ENCODE peak calls at places on chromosomes 16 and 17, in four cellular contexts. T is PC-3; W is activated CD4-positive, alpha-beta T cell treated with anti-CD3 and anti-CD28 coated beads, Interleukin-2, amount 50 U/mL, for 1 hour; B is adipocyte. U is an unnamed sample.

GRCh38 chr16:4049031-4049430 is 67.2 kb downstream of the ADCY9 start:
- DNase-seq in T (no peak), W (no peak), B (no peak), U (no peak)

GRCh38 chr16:81697321-81697885 is 81.7 kb upstream of the PLCG2 start:
- DNase-seq in T (peak; percentile 51), W (peak; percentile 38), B (peak; percentile 23), U (peak; percentile 46)

GRCh38 chr16:81745704-81746558 is 33.2 kb upstream of the PLCG2 start:
- DNase-seq in T (no peak), W (peak; percentile 68), B (peak; percentile 74), U (peak; percentile 33)

GRCh38 chr17:7862692-7863437 is 5.1 kb downstream of the CYB5D1 start:
- DNase-seq in T (peak; percentile 60), W (peak; percentile 40), B (peak; percentile 83), U (peak; percentile 23)

GRCh38 chr17:55577687-55578086 is 66.4 kb upstream of the SMIM36 start:
- DNase-seq in T (no peak), W (peak; percentile 23), B (no peak), U (no peak)

GRCh38 chr16:85613609-85614337 is 651 bp downstream of the GSE1 start:
- DNase-seq in T (peak; percentile 41), W (no peak), B (peak; percentile 63), U (no peak)

GRCh38 chr16:88540346-88540977 is 29.7 kb upstream of the ZC3H18 start:
- DNase-seq in T (no peak), W (no peak), B (no peak), U (no peak)

GRCh38 chr17:46915596-46915995 is 7.4 kb upstream of the GOSR2 start:
- DNase-seq in T (peak; percentile 14), W (no peak), B (no peak), U (no peak)

GRCh38 chr16:86961133-86961720 is 356.0 kb downstream of the C16orf95 start:
- DNase-seq in T (no peak), W (no peak), B (peak; percentile 61), U (no peak)

GRCh38 chr17:61997649-61998048 is 67.4 kb downstream of the MED13 start:
- DNase-seq in T (peak; percentile 83), W (no peak), B (peak; percentile 42), U (peak; percentile 61)

GRCh38 chr17:33498069-33498468 is 205.0 kb upstream of the ASIC2 start:
- DNase-seq in T (no peak), W (no peak), B (no peak), U (no peak)

GRCh38 chr17:77127735-77128361 is 12.9 kb upstream of the SEC14L1 start:
- DNase-seq in T (no peak), W (peak; percentile 61), B (no peak), U (no peak)

GRCh38 chr16:73060948-73061495 is 13.1 kb upstream of the ZFHX3 start:
- DNase-seq in T (no peak), W (no peak), B (no peak), U (no peak)

GRCh38 chr17:49316889-49317288 is 45.2 kb downstream of the ZNF652 start:
- DNase-seq in T (no peak), W (no peak), B (no peak), U (no peak)

GRCh38 chr16:720507-720989 is 398 bp upstream of the ANTKMT start:
- DNase-seq in T (peak; percentile 50), W (no peak), B (peak; percentile 76), U (peak; percentile 67)

GRCh38 chr17:36152639-36153120 is 23.8 kb downstream of the TBC1D3B start:
- DNase-seq in T (no peak), W (no peak), B (peak; percentile 17), U (peak; percentile 25)

GRCh38 chr16:53445534-53445933 is 11.3 kb downstream of the RBL2 start:
- DNase-seq in T (peak; percentile 65), W (no peak), B (no peak), U (no peak)

GRCh38 chr16:20383106-20384029 is 21.2 kb downstream of the PDILT start:
- DNase-seq in T (peak; percentile 74), W (peak; percentile 19), B (peak; percentile 80), U (peak; percentile 24)

GRCh38 chr17:9783012-9783411 is 8.4 kb downstream of the DHRS7C start:
- DNase-seq in T (no peak), W (no peak), B (no peak), U (no peak)

GRCh38 chr16:4345439-4346204 is 5.5 kb downstream of the PAM16 start:
- DNase-seq in T (no peak), W (no peak), B (no peak), U (no peak)

GRCh38 chr17:69050999-69051775 is 9.5 kb downstream of the ABCA9 start:
- DNase-seq in T (no peak), W (no peak), B (peak; percentile 90), U (peak; percentile 75)

GRCh38 chr16:73483076-73483791 is 435.3 kb upstream of the ZFHX3 start:
- DNase-seq in T (no peak), W (no peak), B (no peak), U (no peak)

GRCh38 chr16:11639925-11640899 is 28.0 kb upstream of the SNN start:
- DNase-seq in T (peak; percentile 56), W (no peak), B (peak; percentile 99), U (peak; percentile 99)

GRCh38 chr17:41785091-41785875 is 1.2 kb downstream of the JUP start:
- DNase-seq in T (peak; percentile 11), W (no peak), B (no peak), U (no peak)

GRCh38 chr17:15371731-15372130 is 30.3 kb upstream of the TEKT3 start:
- DNase-seq in T (peak; percentile 30), W (no peak), B (no peak), U (no peak)

GRCh38 chr17:53548252-53548651 is 274.5 kb upstream of the KIF2B start:
- DNase-seq in T (no peak), W (no peak), B (no peak), U (no peak)

GRCh38 chr17:4433515-4434031 is at the start of gene SPNS3:
- DNase-seq in T (no peak), W (no peak), B (no peak), U (no peak)

GRCh38 chr17:81391964-81392908 is 3.0 kb upstream of the BAHCC1 start:
- DNase-seq in T (no peak), W (no peak), B (peak; percentile 71), U (peak; percentile 95)

GRCh38 chr16:67445913-67446907 is 15.3 kb downstream of the HSD11B2 start:
- DNase-seq in T (no peak), W (no peak), B (no peak), U (no peak)

GRCh38 chr16:58792188-58792587 is 58.1 kb upstream of the GOT2 start:
- DNase-seq in T (no peak), W (no peak), B (no peak), U (no peak)

GRCh38 chr16:725463-726187 is 618 bp downstream of the CCDC78 start:
- DNase-seq in T (no peak), W (no peak), B (no peak), U (no peak)

GRCh38 chr16:1258906-1259759 is 3.3 kb downstream of the TPSD1 start:
- DNase-seq in T (peak; percentile 13), W (no peak), B (no peak), U (no peak)